ENCODE peak calls at places on chromosomes 5 and 9, in five cellular contexts. J is GM12892, D is H54, X is tibial nerve, L is IMR-90. O is an unnamed sample.

GRCh38 chr5:114857951-114858401 is 311.7 kb downstream of the TRIM36 start:
- DNase-seq in X (no peak), L (no peak), D (no peak), J (no peak), O (no peak)

GRCh38 chr9:92934321-92934720 is 13.0 kb upstream of the FGD3 start:
- DNase-seq in X (no peak), J (no peak), D (no peak), L (no peak), O (no peak)

GRCh38 chr5:110008131-110008530 is 318.4 kb downstream of the MAN2A1 start:
- DNase-seq in D (no peak), J (no peak), L (no peak), X (no peak), O (no peak)

GRCh38 chr9:121770415-121771273 is 119.2 kb downstream of the DAB2IP start:
- DNase-seq in D (peak), L (peak), X (no peak), J (no peak), O (no peak)

GRCh38 chr5:66851306-66851705 is 255.1 kb downstream of the MAST4 start:
- DNase-seq in L (peak), X (no peak), D (no peak), J (no peak), O (no peak)

GRCh38 chr5:157961828-157962390 is 103.0 kb upstream of the CLINT1 start:
- DNase-seq in X (no peak), L (no peak), J (no peak), D (no peak), O (no peak)

GRCh38 chr5:153456354-153456753 is 34.1 kb upstream of the GRIA1 start:
- DNase-seq in L (no peak), D (no peak), X (no peak), J (no peak), O (no peak)

GRCh38 chr5:81633471-81633870 is 117.4 kb downstream of the SSBP2 start:
- DNase-seq in D (no peak), J (no peak), X (no peak), L (no peak), O (no peak)

GRCh38 chr5:41670854-41671791 is 160.7 kb upstream of the PLCXD3 start:
- DNase-seq in X (no peak), J (no peak), D (no peak), L (no peak), O (no peak)

GRCh38 chr5:31680528-31680927 is 41.6 kb downstream of the PDZD2 start:
- DNase-seq in X (no peak), J (no peak), D (no peak), L (no peak), O (no peak)

GRCh38 chr5:157528036-157528632 is 47.4 kb downstream of the ADAM19 start:
- DNase-seq in L (peak), D (no peak), X (no peak), J (no peak), O (no peak)

GRCh38 chr5:43560128-43560527 is 3.3 kb upstream of the PAIP1 start:
- DNase-seq in L (peak), D (no peak), X (no peak), J (no peak), O (no peak)

GRCh38 chr5:59785701-59786100 is 107.8 kb downstream of the PDE4D start:
- DNase-seq in D (no peak), J (no peak), X (no peak), L (no peak), O (no peak)

GRCh38 chr9:138010861-138011260 is 133.3 kb downstream of the CACNA1B start:
- DNase-seq in L (no peak), D (no peak), J (no peak), X (no peak), O (no peak)

GRCh38 chr9:2727966-2728613 is 10.8 kb downstream of the KCNV2 start:
- DNase-seq in J (no peak), D (no peak), L (peak), X (no peak), O (peak)

GRCh38 chr9:100437860-100438805 is 11.2 kb downstream of the MSANTD3 start:
- DNase-seq in J (peak), D (peak), L (peak), X (peak), O (peak)

GRCh38 chr9:124665391-124666058 is 105.6 kb downstream of the NR6A1 start:
- DNase-seq in D (peak), J (no peak), L (peak), X (no peak), O (no peak)

GRCh38 chr5:90529939-90530677 is 724 bp upstream of the LYSMD3 start:
- DNase-seq in D (peak), J (peak), X (peak), L (peak), O (peak)

GRCh38 chr5:95962785-95963184 is 1.1 kb upstream of the ELL2 start:
- DNase-seq in D (no peak), X (no peak), J (no peak), L (no peak), O (no peak)

GRCh38 chr5:177147239-177147638 is 13.7 kb downstream of the NSD1 start:
- DNase-seq in D (peak), X (no peak), J (no peak), L (peak), O (no peak)

GRCh38 chr5:149677721-149678120 is 52.4 kb upstream of the PPARGC1B start:
- DNase-seq in J (no peak), D (no peak), X (no peak), L (no peak), O (no peak)

GRCh38 chr5:83474170-83474796 is 2.7 kb downstream of the VCAN start:
- DNase-seq in D (peak), J (peak), L (peak), X (peak), O (peak)

GRCh38 chr5:54651482-54652076 is 134.0 kb downstream of the SNX18 start:
- DNase-seq in D (no peak), L (peak), X (peak), J (no peak), O (no peak)

GRCh38 chr9:14445946-14446345 is 132.0 kb upstream of the NFIB start:
- DNase-seq in J (no peak), X (no peak), L (no peak), D (no peak), O (no peak)

GRCh38 chr5:132245593-132245992 is 11.9 kb upstream of the PDLIM4 start:
- DNase-seq in X (no peak), J (no peak), D (no peak), L (no peak), O (no peak)

GRCh38 chr9:136862849-136863622 is 3.1 kb downstream of the EDF1 start:
- DNase-seq in L (no peak), D (no peak), J (no peak), X (no peak), O (no peak)

GRCh38 chr9:80197661-80198060 is 625.9 kb downstream of the TLE4 start:
- DNase-seq in D (no peak), J (no peak), X (no peak), L (peak), O (no peak)

GRCh38 chr9:123757547-123757946 is 172.4 kb downstream of the DENND1A start:
- DNase-seq in D (no peak), L (no peak), J (no peak), X (no peak), O (no peak)

GRCh38 chr9:38668791-38669466 is 48.5 kb upstream of the ANKRD18A start:
- DNase-seq in L (no peak), J (no peak), X (no peak), D (no peak), O (no peak)

GRCh38 chr9:95197692-95198271 is 119.7 kb downstream of the FANCC start:
- DNase-seq in L (peak), J (no peak), D (no peak), X (no peak), O (no peak)

GRCh38 chr5:10220253-10220652 is 29.4 kb downstream of the ATPSCKMT start:
- DNase-seq in X (no peak), J (no peak), D (no peak), L (no peak), O (no peak)

GRCh38 chr9:121201045-121201737 is 478 bp downstream of the RAB14 start:
- DNase-seq in D (peak), L (no peak), X (no peak), J (peak), O (peak)

GRCh38 chr9:72356019-72356653 is 8.9 kb downstream of the ZFAND5 start:
- DNase-seq in L (no peak), D (no peak), J (no peak), X (no peak), O (no peak)

GRCh38 chr5:65198777-65199120 is 283.0 kb downstream of the ADAMTS6 start:
- DNase-seq in L (peak), J (no peak), D (peak), X (no peak), O (no peak)

GRCh38 chr5:78731884-78732283 is 83.3 kb upstream of the LHFPL2 start:
- DNase-seq in X (no peak), J (no peak), L (peak), D (no peak), O (no peak)

GRCh38 chr5:78726556-78726955 is 78.0 kb upstream of the LHFPL2 start:
- DNase-seq in J (no peak), D (no peak), L (peak), X (no peak), O (no peak)

GRCh38 chr5:78730300-78731094 is 81.9 kb upstream of the LHFPL2 start:
- DNase-seq in D (no peak), X (no peak), J (no peak), L (no peak), O (no peak)

GRCh38 chr5:78726003-78726402 is 77.4 kb upstream of the LHFPL2 start:
- DNase-seq in L (no peak), J (no peak), X (no peak), D (no peak), O (no peak)

DNA sequence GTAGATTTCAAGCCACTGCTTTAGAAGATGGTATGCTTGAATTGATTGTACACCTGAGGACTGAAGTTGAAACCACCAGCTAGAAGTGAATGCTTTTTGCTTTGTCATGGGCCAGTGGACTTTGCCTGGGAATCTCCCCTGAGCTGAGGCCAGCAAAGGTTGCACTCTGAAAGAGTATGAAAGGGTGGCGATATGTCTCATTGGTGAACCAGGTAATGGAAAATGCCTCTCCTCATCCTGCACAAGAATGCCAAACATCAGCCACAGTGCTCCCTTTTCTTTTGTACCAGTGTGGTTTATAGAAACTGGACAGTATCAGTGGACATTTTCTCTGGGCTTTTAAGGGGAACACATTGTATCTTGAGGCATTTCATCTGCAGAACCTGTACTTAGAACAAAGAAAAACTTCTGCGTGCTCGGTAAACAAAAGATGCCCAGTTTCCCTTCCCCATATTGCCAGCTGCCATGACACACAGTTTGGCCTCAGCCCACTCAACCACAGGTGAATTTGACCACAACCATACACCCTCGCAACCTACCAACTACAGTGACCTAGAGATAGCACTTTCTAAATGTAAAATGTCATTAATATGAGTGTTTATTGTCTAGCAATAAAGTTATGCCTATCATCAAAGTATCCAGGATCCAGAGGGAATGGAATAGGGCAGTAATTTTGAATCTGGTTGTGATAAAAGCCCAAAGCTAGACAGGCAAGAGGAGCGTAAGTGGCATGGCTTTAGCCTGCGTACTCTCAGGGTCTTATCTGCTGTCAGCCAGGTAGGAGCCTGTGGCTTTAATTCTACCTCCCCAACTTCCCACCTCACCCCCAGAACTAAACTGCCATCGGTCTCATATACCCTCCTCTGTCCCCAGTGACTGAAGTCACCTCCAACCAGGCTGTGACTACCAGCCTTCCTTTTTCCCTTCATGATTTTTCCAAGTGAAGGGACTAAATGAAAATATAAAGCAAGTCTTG is 79.5 kb upstream of the LHFPL2 start:
- DNase-seq in X (no peak), L (no peak), D (no peak), J (peak), O (no peak)
- TF ChIP-seq POLR2A in X (no peak), L (no peak), D (no peak), J (no peak), O (no peak)

DNA sequence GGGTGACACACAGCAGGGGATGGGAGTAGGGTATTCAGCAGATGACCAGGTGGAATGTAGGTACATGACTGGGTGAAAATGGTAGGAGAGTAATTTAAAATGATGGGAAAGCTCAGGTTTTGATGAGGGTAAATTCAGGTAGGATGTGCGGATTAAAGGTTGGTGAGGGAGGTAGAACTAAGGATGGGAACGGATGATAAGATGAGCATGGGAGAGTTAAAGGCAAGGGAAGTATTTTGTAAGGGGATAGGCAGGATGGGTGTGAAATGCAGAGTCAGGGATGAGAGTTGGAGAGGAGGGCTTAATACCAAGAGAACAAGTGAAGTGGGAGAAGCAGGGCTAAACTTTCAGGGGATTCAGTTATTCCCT is 1.5 kb downstream of the TLN1 start:
- DNase-seq in L (no peak), D (no peak), J (no peak), X (no peak), O (no peak)
- TF ChIP-seq POLR2A in L (peak), D (no peak), J (no peak), X (no peak), O (no peak)

GRCh38 chr9:6008169-6008979 is 7.0 kb downstream of the RANBP6 start:
- DNase-seq in L (peak), J (peak), X (peak), D (peak), O (peak)

GRCh38 chr9:6007770-6008168 is 7.7 kb downstream of the RANBP6 start:
- DNase-seq in L (peak), D (peak), X (peak), J (peak), O (peak)

GRCh38 chr9:6006968-6007769 is 8.3 kb downstream of the RANBP6 start:
- DNase-seq in D (peak), L (peak), J (peak), X (peak), O (peak)
- TF ChIP-seq POLR2A in D (peak), L (no peak), J (no peak), X (peak), O (peak)

DNA sequence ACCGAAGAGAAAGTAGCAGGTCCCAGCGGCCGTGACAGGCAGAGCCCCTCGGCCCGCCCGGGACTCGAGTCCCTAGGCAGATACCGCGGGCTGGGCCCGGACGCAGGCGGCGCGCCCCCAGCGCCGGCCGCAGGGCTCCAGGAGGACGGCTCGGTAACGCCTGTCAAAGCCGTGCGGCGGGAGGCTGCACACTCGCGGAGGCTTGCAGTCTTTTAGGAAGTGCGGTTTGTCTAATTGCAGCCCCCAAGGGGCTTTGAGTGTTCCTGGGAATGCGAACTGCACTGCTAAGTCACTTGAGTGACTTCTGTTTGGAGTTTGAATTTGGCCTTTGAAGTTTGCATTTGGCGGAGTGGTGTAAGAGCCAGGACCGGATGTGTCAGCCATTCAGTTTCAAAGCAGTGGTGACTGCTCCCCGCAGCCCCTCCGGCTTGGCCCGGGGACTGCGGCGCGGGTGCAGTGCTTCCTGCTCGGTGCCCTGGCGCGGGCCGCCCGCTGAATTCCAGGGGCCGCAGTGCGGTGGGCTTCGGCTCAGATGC is 1.3 kb downstream of the MAP3K1 start:
- DNase-seq in L (peak), D (peak), X (no peak), J (peak), O (peak)
- TF ChIP-seq POLR2A in L (no peak), D (no peak), X (peak), J (no peak), O (no peak)

DNA sequence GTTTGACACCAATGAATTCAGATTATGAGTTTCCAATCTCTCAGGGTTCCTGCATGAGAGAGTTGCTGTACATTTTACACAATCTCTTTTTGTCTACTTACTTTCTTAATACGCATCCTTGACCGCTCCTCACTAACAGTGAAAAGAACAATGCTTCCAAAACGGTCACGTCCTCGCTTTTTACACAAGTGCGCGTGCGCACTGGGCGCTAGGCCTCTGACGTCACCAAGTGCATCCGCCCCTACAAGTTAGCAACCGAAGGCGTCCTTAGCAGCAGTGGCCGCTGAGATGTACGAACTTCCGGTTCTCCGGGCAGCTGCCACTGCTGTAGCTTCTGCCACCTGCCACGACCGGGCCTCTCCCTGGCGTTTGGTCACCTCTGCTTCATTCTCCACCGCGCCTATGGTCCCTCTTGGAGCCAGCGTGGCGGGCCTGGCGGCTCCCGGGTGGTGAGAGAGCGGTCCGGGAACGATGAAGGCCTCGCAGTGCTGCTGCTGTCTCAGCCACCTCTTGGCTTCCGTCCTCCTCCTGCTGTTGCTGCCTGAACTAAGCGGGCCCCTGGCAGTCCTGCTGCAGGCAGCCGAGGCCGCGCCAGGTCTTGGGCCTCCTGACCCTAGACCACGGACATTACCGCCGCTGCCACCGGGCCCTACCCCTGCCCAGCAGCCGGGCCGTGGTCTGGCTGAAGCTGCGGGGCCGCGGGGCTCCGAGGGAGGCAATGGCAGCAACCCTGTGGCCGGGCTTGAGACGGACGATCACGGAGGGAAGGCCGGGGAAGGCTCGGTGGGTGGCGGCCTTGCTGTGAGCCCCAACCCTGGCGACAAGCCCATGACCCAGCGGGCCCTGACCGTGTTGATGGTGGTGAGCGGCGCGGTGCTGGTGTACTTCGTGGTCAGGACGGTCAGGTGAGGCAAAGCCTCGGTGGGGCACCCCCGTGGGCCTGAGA is at the start of gene FAM174A:
- DNase-seq in X (peak), L (peak), J (peak), D (peak), O (peak)
- TF ChIP-seq POLR2A in X (peak), L (peak), J (peak), D (peak), O (peak)

GRCh38 chr9:127580879-127581278 is 31.2 kb upstream of the STXBP1 start:
- DNase-seq in X (no peak), D (no peak), L (no peak), J (no peak), O (no peak)

GRCh38 chr9:127580371-127580770 is 31.7 kb upstream of the STXBP1 start:
- DNase-seq in J (no peak), X (no peak), L (no peak), D (no peak), O (no peak)

GRCh38 chr9:127578627-127578951 is 33.5 kb upstream of the STXBP1 start:
- DNase-seq in J (no peak), X (no peak), D (no peak), L (no peak), O (no peak)

GRCh38 chr9:127575875-127576778 is 36.0 kb upstream of the STXBP1 start:
- DNase-seq in J (no peak), X (no peak), L (no peak), D (no peak), O (no peak)

GRCh38 chr9:127578952-127579853 is 32.9 kb upstream of the STXBP1 start:
- DNase-seq in D (peak), X (peak), J (no peak), L (peak), O (peak)
- TF ChIP-seq POLR2A in D (peak), X (peak), J (no peak), L (peak), O (peak)

GRCh38 chr5:128144491-128144890 is 60.9 kb downstream of the SLC12A2 start:
- DNase-seq in D (no peak), L (peak), J (no peak), X (no peak), O (no peak)
- TF ChIP-seq POLR2A in D (no peak), L (no peak), J (no peak), X (no peak), O (no peak)

O was measured in gastrocnemius medialis.